ENCODE peak calls at places on chromosomes 16 and 17, in six cellular contexts. Q is SK-N-SH, U is GM23338, B is IMR-90, C is cardiac fibroblast, L is ovary. N is an unnamed sample.

GRCh38 chr17:9522074-9522473 is 53.5 kb downstream of the STX8 start:
- DNase-seq in Q (peak; percentile 49), U (peak; percentile 72), B (peak; percentile 62), C (peak; percentile 73), L (no peak), N (peak; percentile 56)

GRCh38 chr16:75038036-75038959 is 39.5 kb downstream of the ZNRF1 start:
- DNase-seq in Q (no peak), U (no peak), B (peak; percentile 68), C (peak; percentile 67), L (no peak), N (no peak)

GRCh38 chr16:72938426-72939164 is 109.3 kb downstream of the ZFHX3 start:
- DNase-seq in Q (no peak), U (no peak), B (peak; percentile 93), C (peak; percentile 90), L (peak; percentile 77), N (no peak)

GRCh38 chr17:7557825-7558543 is 566 bp upstream of the TNFSF13 start:
- DNase-seq in Q (peak; percentile 82), U (peak; percentile 83), B (peak; percentile 49), C (peak; percentile 95), L (peak; percentile 90), N (peak; percentile 72)

GRCh38 chr17:35291802-35292201 is 48.9 kb downstream of the SLFN5 start:
- DNase-seq in Q (no peak), U (no peak), B (peak; percentile 8), C (peak; percentile 74), L (no peak), N (no peak)

GRCh38 chr17:81706757-81707624 is 3.8 kb downstream of the MRPL12 start:
- DNase-seq in Q (no peak), U (no peak), B (no peak), C (no peak), L (peak; percentile 24), N (no peak)

GRCh38 chr17:81223758-81224122 is 975 bp upstream of the CEP131 start:
- DNase-seq in Q (no peak), U (peak; percentile 60), B (no peak), C (no peak), L (peak; percentile 36), N (no peak)

GRCh38 chr17:7438050-7438614 is 1.2 kb upstream of the FGF11 start:
- DNase-seq in Q (no peak), U (peak; percentile 86), B (no peak), C (no peak), L (peak; percentile 62), N (no peak)

GRCh38 chr16:11152677-11153321 is 103.2 kb downstream of the SOCS1 start:
- DNase-seq in Q (no peak), U (no peak), B (no peak), C (no peak), L (no peak), N (no peak)

GRCh38 chr17:50764860-50765259 is 2.5 kb downstream of the ANKRD40CL start:
- DNase-seq in Q (peak; percentile 68), U (no peak), B (no peak), C (no peak), L (no peak), N (peak; percentile 9)

GRCh38 chr16:50742521-50743150 is 750 bp downstream of the CYLD start:
- DNase-seq in Q (no peak), U (peak; percentile 55), B (peak; percentile 43), C (peak; percentile 29), L (peak; percentile 62), N (peak; percentile 64)

GRCh38 chr17:17994271-17994670 is 21.6 kb downstream of the DRC3 start:
- DNase-seq in Q (peak; percentile 86), U (peak; percentile 91), B (no peak), C (peak; percentile 34), L (peak; percentile 36), N (no peak)

GRCh38 chr17:59368218-59368857 is 36.9 kb downstream of the YPEL2 start:
- DNase-seq in Q (no peak), U (no peak), B (no peak), C (no peak), L (no peak), N (no peak)

GRCh38 chr17:82283208-82283749 is 9.8 kb upstream of the CSNK1D start:
- DNase-seq in Q (peak; percentile 96), U (no peak), B (peak; percentile 93), C (peak; percentile 57), L (no peak), N (no peak)

GRCh38 chr17:80279895-80280294 is 19.2 kb downstream of the RNF213 start:
- DNase-seq in Q (peak; percentile 57), U (no peak), B (peak; percentile 88), C (peak; percentile 92), L (peak; percentile 85), N (no peak)

GRCh38 chr17:69593351-69593715 is 178.8 kb downstream of the MAP2K6 start:
- DNase-seq in Q (no peak), U (no peak), B (no peak), C (no peak), L (no peak), N (no peak)

GRCh38 chr16:50457979-50458461 is 89.2 kb upstream of the BRD7 start:
- DNase-seq in Q (no peak), U (peak; percentile 62), B (no peak), C (no peak), L (no peak), N (no peak)

GRCh38 chr16:177981-178676 is 1.6 kb downstream of the HBA1 start:
- DNase-seq in Q (no peak), U (no peak), B (no peak), C (no peak), L (no peak), N (no peak)

GRCh38 chr17:1390422-1391367 is 9.3 kb downstream of the YWHAE start:
- DNase-seq in Q (no peak), U (no peak), B (peak; percentile 51), C (peak; percentile 69), L (no peak), N (no peak)

GRCh38 chr17:69450857-69451410 is 36.4 kb downstream of the MAP2K6 start:
- DNase-seq in Q (no peak), U (no peak), B (no peak), C (no peak), L (no peak), N (no peak)

GRCh38 chr17:72446525-72447250 is 325.9 kb downstream of the SOX9 start:
- DNase-seq in Q (no peak), U (no peak), B (peak; percentile 83), C (no peak), L (no peak), N (no peak)

GRCh38 chr17:72446118-72446517 is 325.3 kb downstream of the SOX9 start:
- DNase-seq in Q (no peak), U (no peak), B (no peak), C (no peak), L (no peak), N (no peak)

GRCh38 chr17:72447251-72447640 is 326.4 kb downstream of the SOX9 start:
- DNase-seq in Q (no peak), U (no peak), B (no peak), C (no peak), L (no peak), N (no peak)

GRCh38 chr17:72445055-72445991 is 324.5 kb downstream of the SOX9 start:
- DNase-seq in Q (no peak), U (no peak), B (no peak), C (no peak), L (no peak), N (no peak)

DNA sequence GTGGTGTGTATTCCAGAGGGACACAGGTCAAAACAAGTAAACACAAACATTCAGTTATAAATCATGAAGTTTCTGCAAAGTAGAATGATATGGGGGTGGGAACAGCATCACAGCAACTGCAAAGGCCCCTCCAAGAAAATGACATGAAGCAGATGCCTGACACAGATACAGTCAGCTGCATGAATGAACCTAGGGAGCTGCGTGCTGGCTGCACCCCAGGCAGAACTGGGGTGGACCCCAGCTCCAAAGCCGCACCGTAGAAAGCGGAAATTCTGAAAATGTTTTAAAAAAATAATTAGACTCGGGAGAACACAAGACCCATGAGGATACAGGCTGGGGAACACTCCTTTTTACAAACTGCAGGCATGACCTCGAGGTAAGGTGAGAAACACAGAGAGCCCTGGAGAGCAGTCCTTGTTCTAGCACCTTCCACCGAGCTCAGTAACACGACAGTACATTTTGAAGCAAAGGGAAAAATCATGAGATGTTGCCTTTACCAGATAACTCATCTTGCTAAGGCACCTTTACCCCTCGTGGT is 323.8 kb downstream of the SOX9 start:
- DNase-seq in Q (no peak), U (no peak), B (no peak), C (no peak), L (no peak), N (no peak)
- TF ChIP-seq CTCF in Q (no peak), U (no peak), B (no peak), C (no peak), L (no peak), N (no peak)

GRCh38 chr17:75978938-75979704 is at the start of the genes ACOX1 and TEN1:
- DNase-seq in Q (peak; percentile 97), U (peak; percentile 98), B (peak; percentile 95), C (peak; percentile 98), L (peak; percentile 97), N (peak; percentile 95)
- TF ChIP-seq CTCF in Q (peak; percentile 39), U (no peak), B (peak; percentile 25), C (peak; percentile 2), L (peak; percentile 63), N (peak; percentile 30)

GRCh38 chr16:56800355-56800754 is 64.7 kb upstream of the SLC12A3 start:
- DNase-seq in Q (no peak), U (no peak), B (no peak), C (peak; percentile 37), L (no peak), N (no peak)
- TF ChIP-seq CTCF in Q (no peak), U (no peak), B (no peak), C (no peak), L (no peak), N (no peak)

GRCh38 chr17:28425206-28425605 is 19.2 kb upstream of the SLC46A1 start:
- DNase-seq in Q (no peak), U (no peak), B (no peak), C (no peak), L (no peak), N (no peak)

GRCh38 chr17:28427372-28427771 is 21.4 kb upstream of the SLC46A1 start:
- DNase-seq in Q (no peak), U (no peak), B (peak; percentile 33), C (no peak), L (no peak), N (no peak)

GRCh38 chr17:28421775-28422305 is 15.8 kb upstream of the SLC46A1 start:
- DNase-seq in Q (no peak), U (no peak), B (no peak), C (no peak), L (no peak), N (no peak)

GRCh38 chr17:28426081-28426519 is 20.1 kb upstream of the SLC46A1 start:
- DNase-seq in Q (peak; percentile 40), U (peak; percentile 84), B (no peak), C (peak; percentile 7), L (no peak), N (no peak)
- TF ChIP-seq CTCF in Q (peak; percentile 42), U (peak; percentile 66), B (peak; percentile 28), C (peak; percentile 58), L (no peak), N (no peak)

DNA sequence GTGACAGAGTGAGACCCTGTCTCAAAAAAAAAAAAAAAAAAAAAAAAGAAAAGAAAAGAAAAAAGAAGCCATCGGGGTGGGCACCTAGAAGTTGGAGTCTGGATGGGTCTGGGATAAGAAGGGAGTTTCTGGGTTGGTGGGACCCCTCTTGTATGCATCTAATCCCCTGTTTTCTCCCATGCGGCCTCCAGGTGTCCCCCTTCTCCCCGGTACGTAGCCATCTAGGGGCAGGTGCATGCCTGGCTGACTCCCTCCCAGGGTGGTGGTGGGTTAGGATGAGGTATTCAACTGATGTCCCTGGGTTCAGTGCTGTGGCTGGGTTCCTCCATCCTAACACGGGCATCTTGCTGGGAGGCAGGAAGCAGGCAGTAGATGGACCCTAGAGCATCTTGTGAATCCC is 13.0 kb downstream of the FMNL1 start:
- DNase-seq in Q (peak; percentile 79), U (peak; percentile 90), B (no peak), C (no peak), L (no peak), N (peak; percentile 63)
- TF ChIP-seq CTCF in Q (peak; percentile 47), U (peak; percentile 67), B (peak; percentile 11), C (peak; percentile 16), L (no peak), N (peak; percentile 42)

GRCh38 chr17:61410555-61411089 is 11.0 kb downstream of the TBX2 start:
- DNase-seq in Q (peak; percentile 90), U (peak; percentile 91), B (peak; percentile 86), C (peak; percentile 65), L (peak; percentile 84), N (peak; percentile 78)
- TF ChIP-seq CTCF in Q (peak; percentile 61), U (peak; percentile 53), B (peak; percentile 70), C (peak; percentile 51), L (peak; percentile 25), N (peak; percentile 52)

N was measured in GM13976.